ENCODE peak calls at places on chromosomes 13 and 19, in seven cellular contexts. H is stomach, X is Peyer's patch, F is tibial nerve, S is A549, L is gastrocnemius medialis, V is lower leg skin. T is an unnamed sample.

GRCh38 chr19:10270180-10270615 is 722 bp upstream of the ICAM1 start:
- DNase-seq in H (peak), F (peak), L (no peak), X (peak), V (peak), S (no peak), T (peak)

GRCh38 chr19:11195681-11196080 is 1.7 kb downstream of the KANK2 start:
- DNase-seq in F (no peak), H (no peak), L (no peak), V (no peak), S (no peak), X (no peak), T (no peak)

GRCh38 chr19:42547927-42548326 is 19.6 kb upstream of the CEACAM1 start:
- DNase-seq in H (no peak), X (peak), F (no peak), L (no peak), V (no peak), S (no peak), T (no peak)

GRCh38 chr13:52815330-52815729 is 33.1 kb downstream of the PCDH8 start:
- DNase-seq in H (no peak), F (no peak), S (no peak), X (no peak), L (no peak), V (no peak), T (no peak)

GRCh38 chr13:110453767-110454166 is 107.8 kb downstream of the RAB20 start:
- DNase-seq in X (no peak), V (no peak), H (no peak), F (no peak), L (no peak), S (no peak), T (no peak)

GRCh38 chr13:75256922-75257321 is 225.0 kb downstream of the TBC1D4 start:
- DNase-seq in X (no peak), V (no peak), F (no peak), L (no peak), S (no peak), H (no peak), T (no peak)

GRCh38 chr13:95319551-95320274 is 18.5 kb upstream of the ABCC4 start:
- DNase-seq in V (no peak), X (no peak), H (no peak), L (no peak), S (no peak), F (no peak), T (no peak)

GRCh38 chr19:41367848-41368301 is 3.9 kb upstream of the B9D2 start:
- DNase-seq in L (no peak), F (no peak), S (peak), X (no peak), V (no peak), H (no peak), T (peak)

GRCh38 chr19:1082165-1082927 is 12.8 kb downstream of the POLR2E start:
- DNase-seq in S (peak), V (peak), X (peak), L (peak), H (peak), F (no peak), T (peak)

GRCh38 chr19:20964798-20965197 is 41.7 kb downstream of the ZNF85 start:
- DNase-seq in F (no peak), X (no peak), L (no peak), S (no peak), V (no peak), H (no peak), T (peak)

GRCh38 chr19:38245826-38246498 is 10.2 kb downstream of the PPP1R14A start:
- DNase-seq in V (no peak), F (no peak), L (no peak), H (no peak), S (no peak), X (no peak), T (no peak)

GRCh38 chr13:42660367-42660965 is 86.5 kb downstream of the TNFSF11 start:
- DNase-seq in X (no peak), V (no peak), F (no peak), L (no peak), S (no peak), H (no peak), T (no peak)

GRCh38 chr13:19860884-19861655 is 2.4 kb downstream of the ZMYM5 start:
- DNase-seq in H (no peak), X (no peak), S (no peak), L (no peak), F (no peak), V (no peak), T (no peak)

GRCh38 chr19:31553112-31553843 is 204.0 kb upstream of the TSHZ3 start:
- DNase-seq in V (no peak), F (peak), L (no peak), S (no peak), X (no peak), H (no peak), T (no peak)

GRCh38 chr19:12792853-12793289 is 1.6 kb downstream of the JUNB start:
- DNase-seq in F (no peak), V (no peak), L (no peak), S (no peak), X (no peak), H (no peak), T (no peak)

GRCh38 chr19:11382898-11383705 is 1.0 kb downstream of the EPOR start:
- DNase-seq in H (peak), S (peak), X (peak), F (no peak), L (no peak), V (no peak), T (peak)

GRCh38 chr19:5880604-5881078 is 10.3 kb upstream of the FUT5 start:
- DNase-seq in S (no peak), H (no peak), F (no peak), L (peak), X (peak), V (no peak), T (no peak)

GRCh38 chr19:42216653-42217521 is 590 bp downstream of the DEDD2 start:
- DNase-seq in S (peak), V (no peak), L (no peak), F (no peak), X (peak), H (peak), T (peak)

GRCh38 chr19:4830768-4831265 is 695 bp downstream of the TICAM1 start:
- DNase-seq in F (no peak), X (no peak), L (no peak), H (no peak), V (no peak), S (no peak), T (no peak)

GRCh38 chr19:15099017-15099582 is 8.1 kb upstream of the SYDE1 start:
- DNase-seq in X (no peak), S (no peak), H (no peak), F (no peak), V (no peak), L (no peak), T (no peak)

GRCh38 chr19:49786432-49786831 is 19.6 kb downstream of the AP2A1 start:
- DNase-seq in X (no peak), H (no peak), V (no peak), S (peak), F (no peak), L (no peak), T (no peak)

GRCh38 chr13:23707674-23708073 is 137.5 kb downstream of the TNFRSF19 start:
- DNase-seq in L (no peak), H (no peak), F (no peak), V (no peak), S (no peak), X (no peak), T (peak)

GRCh38 chr19:45632468-45633196 is 6.6 kb downstream of the EML2 start:
- DNase-seq in H (peak), L (peak), X (peak), F (no peak), V (peak), S (peak), T (peak)

GRCh38 chr19:49114630-49115363 is 627 bp downstream of the LIN7B start:
- DNase-seq in H (peak), F (no peak), X (peak), V (peak), S (no peak), L (no peak), T (peak)

GRCh38 chr19:52216401-52216800 is 26.5 kb downstream of the PPP2R1A start:
- DNase-seq in X (no peak), H (no peak), F (no peak), L (no peak), S (no peak), V (no peak), T (no peak)

GRCh38 chr19:49929121-49929610 is at the start of the genes ATF5 and NUP62:
- DNase-seq in F (peak), L (peak), S (peak), V (peak), X (peak), H (peak), T (peak)

DNA sequence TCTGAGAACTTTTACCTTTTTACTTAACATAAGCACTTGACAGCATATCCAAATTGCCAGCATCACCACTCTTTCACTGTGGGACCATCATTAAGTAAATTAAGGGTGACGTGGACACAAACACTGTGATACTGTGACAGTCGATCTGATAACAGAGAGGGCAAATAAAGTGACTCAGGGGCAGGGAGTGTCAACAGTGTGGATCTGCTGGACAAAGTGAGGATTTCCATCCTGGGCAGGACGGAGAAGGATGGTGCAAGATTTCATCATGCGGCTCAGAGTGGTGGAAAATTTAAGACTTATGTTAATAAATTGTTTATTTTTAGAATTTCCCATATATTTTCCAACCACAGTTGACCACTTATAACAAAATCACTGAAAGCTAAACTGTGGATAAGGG is 60.0 kb upstream of the WDFY2 start:
- DNase-seq in L (no peak), X (no peak), S (no peak), F (no peak), H (no peak), V (no peak), T (peak)
- TF ChIP-seq POLR2A in L (no peak), X (no peak), S (no peak), F (no peak), H (no peak), V (no peak), T (no peak)

GRCh38 chr13:96766311-96766710 is 228.0 kb downstream of the OXGR1 start:
- DNase-seq in L (no peak), H (no peak), F (no peak), S (no peak), X (no peak), V (no peak), T (no peak)
- TF ChIP-seq POLR2A in L (no peak), H (no peak), F (no peak), S (no peak), X (no peak), V (no peak), T (no peak)

GRCh38 chr13:50742353-50742752 is 101.1 kb downstream of the DLEU7 start:
- DNase-seq in H (no peak), S (no peak), F (no peak), L (no peak), V (no peak), X (no peak), T (no peak)
- TF ChIP-seq POLR2A in H (no peak), S (no peak), F (no peak), L (no peak), V (no peak), X (no peak), T (no peak)

DNA sequence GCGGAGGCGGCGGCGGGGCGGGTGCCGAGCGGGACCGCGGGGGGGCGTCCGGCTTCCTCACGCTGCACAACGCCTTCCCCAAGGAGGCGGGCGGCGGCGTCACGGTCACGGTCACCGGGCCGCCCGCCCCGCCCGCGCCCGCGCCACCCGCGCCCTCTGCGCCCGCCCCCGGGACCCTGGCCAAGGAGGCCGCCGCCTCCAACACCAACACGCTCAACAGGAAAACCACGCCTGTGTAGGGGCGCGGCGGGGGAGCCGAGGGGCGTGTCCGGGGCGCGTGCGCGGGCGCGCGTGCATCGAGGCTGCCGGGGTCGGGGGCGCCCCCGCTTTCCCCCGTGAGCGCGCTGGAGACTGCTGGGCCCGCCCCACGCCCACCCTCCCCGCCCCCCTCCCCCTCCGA is 8.8 kb upstream of the CACNG6 start:
- DNase-seq in L (no peak), H (peak), F (no peak), S (peak), X (no peak), V (no peak), T (peak)
- TF ChIP-seq POLR2A in L (no peak), H (no peak), F (no peak), S (no peak), X (no peak), V (no peak), T (no peak)